ENCODE peak calls at places on chromosome 9, in eight cellular contexts. One of them, this sample, is unnamed. For H3K27me3, the result is how much of the 10 kb centered on the place peaks cover.

GRCh38 chr9:76576344-76576743 is 117.4 kb downstream of the GCNT1 start:
- DNase-seq in astrocyte: peak
- DNase-seq in fibroblast of lung: peak
- DNase-seq in cardiac muscle cell: peak
- DNase-seq in stomach: no peak
- DNase-seq in sigmoid colon: peak
- DNase-seq in psoas muscle: no peak
- DNase-seq in pancreas: no peak
- DNase-seq in this sample: peak

GRCh38 chr9:97985058-97985861 is 2.1 kb downstream of the ANP32B start:
- DNase-seq in cardiac muscle cell: peak
- DNase-seq in sigmoid colon: peak
- DNase-seq in astrocyte: no peak
- DNase-seq in fibroblast of lung: peak
- DNase-seq in psoas muscle: no peak
- DNase-seq in pancreas: no peak
- DNase-seq in stomach: peak
- DNase-seq in this sample: no peak

GRCh38 chr9:120107138-120107537 is 472.8 kb downstream of the CDK5RAP2 start:
- DNase-seq in fibroblast of lung: no peak
- DNase-seq in cardiac muscle cell: no peak
- DNase-seq in pancreas: no peak
- DNase-seq in sigmoid colon: no peak
- DNase-seq in astrocyte: no peak
- DNase-seq in stomach: no peak
- DNase-seq in psoas muscle: no peak
- DNase-seq in this sample: no peak

GRCh38 chr9:126057869-126058467 is 268.7 kb upstream of the MVB12B start:
- DNase-seq in psoas muscle: no peak
- DNase-seq in astrocyte: no peak
- DNase-seq in fibroblast of lung: no peak
- DNase-seq in pancreas: no peak
- DNase-seq in stomach: no peak
- DNase-seq in cardiac muscle cell: no peak
- DNase-seq in sigmoid colon: peak
- DNase-seq in this sample: no peak

GRCh38 chr9:7342721-7343120 is 456.9 kb downstream of the DMAC1 start:
- DNase-seq in sigmoid colon: no peak
- DNase-seq in cardiac muscle cell: no peak
- DNase-seq in fibroblast of lung: no peak
- DNase-seq in stomach: no peak
- DNase-seq in psoas muscle: no peak
- DNase-seq in astrocyte: no peak
- DNase-seq in pancreas: no peak
- DNase-seq in this sample: no peak

GRCh38 chr9:18365651-18366050 is 108.3 kb upstream of the ADAMTSL1 start:
- DNase-seq in cardiac muscle cell: no peak
- DNase-seq in stomach: no peak
- DNase-seq in fibroblast of lung: no peak
- DNase-seq in sigmoid colon: no peak
- DNase-seq in astrocyte: no peak
- DNase-seq in psoas muscle: no peak
- DNase-seq in pancreas: no peak
- DNase-seq in this sample: no peak

GRCh38 chr9:111108946-111109345 is 70.7 kb upstream of the LPAR1 start:
- DNase-seq in pancreas: no peak
- DNase-seq in stomach: no peak
- DNase-seq in astrocyte: peak
- DNase-seq in sigmoid colon: no peak
- DNase-seq in psoas muscle: no peak
- DNase-seq in cardiac muscle cell: peak
- DNase-seq in fibroblast of lung: peak
- DNase-seq in this sample: peak

GRCh38 chr9:126222363-126222834 is 104.2 kb upstream of the MVB12B start:
- DNase-seq in psoas muscle: no peak
- DNase-seq in pancreas: no peak
- DNase-seq in sigmoid colon: no peak
- DNase-seq in fibroblast of lung: no peak
- DNase-seq in astrocyte: no peak
- DNase-seq in stomach: no peak
- DNase-seq in cardiac muscle cell: no peak
- DNase-seq in this sample: no peak

GRCh38 chr9:93594041-93594756 is 17.8 kb downstream of the PHF2 start:
- DNase-seq in stomach: no peak
- DNase-seq in pancreas: no peak
- DNase-seq in sigmoid colon: no peak
- DNase-seq in psoas muscle: no peak
- DNase-seq in astrocyte: no peak
- DNase-seq in cardiac muscle cell: no peak
- DNase-seq in fibroblast of lung: no peak
- DNase-seq in this sample: no peak

GRCh38 chr9:2053883-2054845 is 39.0 kb downstream of the SMARCA2 start:
- DNase-seq in cardiac muscle cell: peak
- DNase-seq in fibroblast of lung: peak
- DNase-seq in astrocyte: peak
- DNase-seq in pancreas: no peak
- DNase-seq in sigmoid colon: peak
- DNase-seq in stomach: peak
- DNase-seq in psoas muscle: no peak
- DNase-seq in this sample: peak

GRCh38 chr9:122346478-122347347 is 24.1 kb upstream of the PTGS1 start:
- DNase-seq in pancreas: peak
- DNase-seq in sigmoid colon: peak
- DNase-seq in stomach: peak
- DNase-seq in cardiac muscle cell: peak
- DNase-seq in psoas muscle: peak
- DNase-seq in astrocyte: no peak
- DNase-seq in fibroblast of lung: no peak
- DNase-seq in this sample: no peak
- H3K27me3 ChIP-seq in pancreas: under half
- H3K27me3 ChIP-seq in sigmoid colon: under half
- H3K27me3 ChIP-seq in stomach: under half
- H3K27me3 ChIP-seq in cardiac muscle cell: under half
- H3K27me3 ChIP-seq in psoas muscle: under half
- H3K27me3 ChIP-seq in astrocyte: under half
- H3K27me3 ChIP-seq in fibroblast of lung: under half
- H3K27me3 ChIP-seq in this sample: under half

GRCh38 chr9:26321935-26322334 is 570.7 kb downstream of the CAAP1 start:
- DNase-seq in psoas muscle: no peak
- DNase-seq in pancreas: no peak
- DNase-seq in sigmoid colon: no peak
- DNase-seq in astrocyte: no peak
- DNase-seq in fibroblast of lung: no peak
- DNase-seq in cardiac muscle cell: no peak
- DNase-seq in stomach: no peak
- DNase-seq in this sample: no peak

GRCh38 chr9:26329974-26330373 is 562.6 kb downstream of the CAAP1 start:
- DNase-seq in fibroblast of lung: no peak
- DNase-seq in astrocyte: no peak
- DNase-seq in sigmoid colon: no peak
- DNase-seq in psoas muscle: no peak
- DNase-seq in stomach: no peak
- DNase-seq in pancreas: peak
- DNase-seq in cardiac muscle cell: no peak
- DNase-seq in this sample: no peak

GRCh38 chr9:26324787-26325186 is 567.8 kb downstream of the CAAP1 start:
- DNase-seq in stomach: no peak
- DNase-seq in astrocyte: no peak
- DNase-seq in sigmoid colon: no peak
- DNase-seq in psoas muscle: no peak
- DNase-seq in pancreas: no peak
- DNase-seq in cardiac muscle cell: peak
- DNase-seq in fibroblast of lung: peak
- DNase-seq in this sample: no peak

GRCh38 chr9:26331223-26331622 is 561.4 kb downstream of the CAAP1 start:
- DNase-seq in astrocyte: no peak
- DNase-seq in pancreas: no peak
- DNase-seq in stomach: no peak
- DNase-seq in sigmoid colon: no peak
- DNase-seq in psoas muscle: no peak
- DNase-seq in cardiac muscle cell: no peak
- DNase-seq in fibroblast of lung: no peak
- DNase-seq in this sample: no peak

DNA sequence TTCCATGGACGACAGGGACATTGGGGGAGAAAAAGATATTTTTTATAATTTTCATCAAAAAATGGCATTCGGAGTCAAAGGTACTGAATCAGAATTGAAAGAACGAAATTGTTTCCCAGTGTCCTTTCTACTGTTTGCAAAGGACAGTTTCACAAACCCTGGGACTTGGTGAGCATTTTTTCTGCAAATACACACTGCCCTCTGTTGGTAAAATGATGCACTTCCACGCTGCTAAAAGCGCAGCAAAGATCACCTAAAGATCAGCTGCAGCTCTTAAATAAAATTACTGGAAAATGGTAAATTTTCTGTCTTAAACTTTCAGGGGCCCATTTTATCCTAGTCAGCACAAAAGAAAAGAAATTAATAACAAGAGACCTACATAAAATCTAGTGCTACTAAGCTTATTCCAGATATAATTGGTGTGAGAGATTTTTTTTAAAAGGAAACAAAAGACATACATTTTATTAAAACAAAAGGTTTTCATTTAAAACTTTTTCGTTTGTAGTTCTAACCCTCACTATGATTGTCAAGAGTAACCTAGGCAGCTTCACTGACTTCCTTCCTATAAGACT is 566.0 kb downstream of the CAAP1 start:
- DNase-seq in fibroblast of lung: peak
- DNase-seq in pancreas: peak
- DNase-seq in sigmoid colon: no peak
- DNase-seq in psoas muscle: no peak
- DNase-seq in cardiac muscle cell: peak
- DNase-seq in astrocyte: peak
- DNase-seq in stomach: no peak
- DNase-seq in this sample: no peak
- H3K4me3 ChIP-seq in fibroblast of lung: no peak
- H3K4me3 ChIP-seq in pancreas: no peak
- H3K4me3 ChIP-seq in sigmoid colon: no peak
- H3K4me3 ChIP-seq in psoas muscle: no peak
- H3K4me3 ChIP-seq in cardiac muscle cell: no peak
- H3K4me3 ChIP-seq in astrocyte: no peak
- H3K4me3 ChIP-seq in stomach: no peak
- H3K4me3 ChIP-seq in this sample: no peak

DNA sequence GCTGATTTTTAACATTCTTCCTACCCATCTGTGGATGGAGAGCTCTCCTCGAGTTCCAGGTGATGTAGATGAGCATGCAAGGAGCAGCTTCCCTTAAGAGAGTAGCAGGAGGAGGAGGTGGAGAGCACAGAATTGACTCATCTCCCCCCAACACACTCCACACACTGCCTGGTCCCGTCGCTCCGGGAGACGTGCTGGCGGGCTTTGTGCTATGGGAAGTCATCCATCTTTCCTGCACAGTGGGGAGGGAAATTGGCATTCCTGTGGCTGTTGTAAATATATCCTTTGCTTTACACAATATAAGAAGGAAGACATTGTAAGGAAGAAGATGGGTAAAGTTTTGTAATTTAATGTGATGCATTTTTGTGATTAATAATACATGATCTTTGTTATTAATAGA is 297.6 kb downstream of the GADD45G start:
- DNase-seq in astrocyte: peak
- DNase-seq in psoas muscle: no peak
- DNase-seq in fibroblast of lung: peak
- DNase-seq in sigmoid colon: no peak
- DNase-seq in cardiac muscle cell: peak
- DNase-seq in pancreas: no peak
- DNase-seq in stomach: no peak
- DNase-seq in this sample: no peak
- H3K27me3 ChIP-seq in astrocyte: under half
- H3K27me3 ChIP-seq in psoas muscle: under half
- H3K27me3 ChIP-seq in fibroblast of lung: under half
- H3K27me3 ChIP-seq in sigmoid colon: under half
- H3K27me3 ChIP-seq in cardiac muscle cell: under half
- H3K27me3 ChIP-seq in pancreas: under half
- H3K27me3 ChIP-seq in stomach: under half
- H3K27me3 ChIP-seq in this sample: under half

GRCh38 chr9:133251773-133252172 is 23.2 kb downstream of the ABO start:
- DNase-seq in stomach: no peak
- DNase-seq in astrocyte: no peak
- DNase-seq in pancreas: no peak
- DNase-seq in fibroblast of lung: no peak
- DNase-seq in sigmoid colon: no peak
- DNase-seq in cardiac muscle cell: no peak
- DNase-seq in psoas muscle: no peak
- DNase-seq in this sample: no peak

GRCh38 chr9:133254471-133254870 is 20.5 kb downstream of the ABO start:
- DNase-seq in astrocyte: no peak
- DNase-seq in cardiac muscle cell: no peak
- DNase-seq in fibroblast of lung: no peak
- DNase-seq in sigmoid colon: no peak
- DNase-seq in psoas muscle: no peak
- DNase-seq in pancreas: no peak
- DNase-seq in stomach: no peak
- DNase-seq in this sample: no peak

GRCh38 chr9:133253268-133253667 is 21.7 kb downstream of the ABO start:
- DNase-seq in psoas muscle: no peak
- DNase-seq in sigmoid colon: no peak
- DNase-seq in stomach: no peak
- DNase-seq in astrocyte: no peak
- DNase-seq in pancreas: no peak
- DNase-seq in fibroblast of lung: no peak
- DNase-seq in cardiac muscle cell: no peak
- DNase-seq in this sample: no peak

GRCh38 chr9:133250741-133251170 is 24.2 kb downstream of the ABO start:
- DNase-seq in stomach: no peak
- DNase-seq in cardiac muscle cell: no peak
- DNase-seq in astrocyte: no peak
- DNase-seq in fibroblast of lung: no peak
- DNase-seq in pancreas: no peak
- DNase-seq in sigmoid colon: no peak
- DNase-seq in psoas muscle: no peak
- DNase-seq in this sample: no peak

GRCh38 chr9:133252301-133252776 is 22.7 kb downstream of the ABO start:
- DNase-seq in sigmoid colon: no peak
- DNase-seq in psoas muscle: no peak
- DNase-seq in stomach: peak
- DNase-seq in cardiac muscle cell: no peak
- DNase-seq in fibroblast of lung: no peak
- DNase-seq in astrocyte: no peak
- DNase-seq in pancreas: no peak
- DNase-seq in this sample: no peak
- H3K4me3 ChIP-seq in sigmoid colon: no peak
- H3K4me3 ChIP-seq in psoas muscle: peak
- H3K4me3 ChIP-seq in stomach: peak
- H3K4me3 ChIP-seq in cardiac muscle cell: no peak
- H3K4me3 ChIP-seq in fibroblast of lung: no peak
- H3K4me3 ChIP-seq in astrocyte: no peak
- H3K4me3 ChIP-seq in pancreas: no peak
- H3K4me3 ChIP-seq in this sample: no peak

DNA sequence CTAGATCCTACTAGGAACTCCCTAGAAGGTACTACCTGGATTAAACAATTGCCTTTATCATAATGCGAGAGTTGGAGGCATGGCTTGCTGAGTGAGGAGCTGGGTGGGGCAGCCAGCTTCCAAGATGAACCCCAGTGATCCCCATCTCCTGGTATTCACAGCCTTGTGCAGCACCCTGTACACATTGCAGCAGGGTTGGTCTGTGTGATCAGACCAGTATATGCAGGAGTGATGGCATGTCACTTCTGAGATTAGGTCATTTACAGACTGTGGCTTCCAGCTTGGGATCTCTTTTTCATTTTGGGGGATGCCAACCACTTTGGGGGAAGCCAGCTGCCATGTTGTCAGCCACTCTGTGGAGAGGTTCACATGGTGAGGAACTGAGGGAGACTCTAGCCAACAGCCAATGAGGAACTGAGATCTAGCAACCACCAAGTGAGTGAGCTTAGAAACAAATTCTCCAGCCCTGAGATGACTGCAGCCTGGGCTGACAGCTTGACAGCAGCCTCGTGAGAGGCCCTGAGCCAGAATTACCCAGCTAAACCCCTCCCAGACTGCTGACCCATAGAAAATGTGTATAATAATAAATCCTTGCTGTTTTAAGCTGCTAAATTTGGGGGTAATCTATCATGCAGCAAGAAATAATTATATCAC is 102.9 kb upstream of the SLC44A1 start:
- DNase-seq in stomach: no peak
- DNase-seq in cardiac muscle cell: no peak
- DNase-seq in fibroblast of lung: no peak
- DNase-seq in pancreas: no peak
- DNase-seq in astrocyte: no peak
- DNase-seq in sigmoid colon: no peak
- DNase-seq in psoas muscle: no peak
- DNase-seq in this sample: no peak
- H3K27me3 ChIP-seq in stomach: under half
- H3K27me3 ChIP-seq in cardiac muscle cell: under half
- H3K27me3 ChIP-seq in fibroblast of lung: under half
- H3K27me3 ChIP-seq in pancreas: under half
- H3K27me3 ChIP-seq in astrocyte: under half
- H3K27me3 ChIP-seq in sigmoid colon: under half
- H3K27me3 ChIP-seq in psoas muscle: under half
- H3K27me3 ChIP-seq in this sample: under half